ENCODE peak calls at places on chromosome 17, in nine cellular contexts. G, H, V, M, K, Q, F, Z and E are unnamed samples.
A peak's percentile ranks its signal among the peaks of the same experiment; 100 is the strongest.

GRCh38 chr17:45221997-45222272 is 250 bp downstream of the FMNL1 start:
- DNase-seq in G (no peak), H (no peak), V (peak; percentile 46), M (no peak), K (no peak), Q (no peak), F (no peak), Z (no peak), E (no peak)

GRCh38 chr17:35729405-35729833 is 2.0 kb upstream of the RASL10B start:
- DNase-seq in G (no peak), H (no peak), V (no peak), M (no peak), K (no peak), Q (no peak), F (no peak), Z (no peak), E (no peak)

GRCh38 chr17:43822566-43823190 is 10.3 kb downstream of the MPP3 start:
- DNase-seq in G (no peak), H (no peak), V (no peak), M (no peak), K (no peak), Q (no peak), F (no peak), Z (no peak), E (no peak)

GRCh38 chr17:41212524-41213169 is 13.8 kb upstream of the KRTAP9-2 start:
- DNase-seq in G (no peak), H (no peak), V (no peak), M (no peak), K (no peak), Q (no peak), F (no peak), Z (no peak), E (no peak)

GRCh38 chr17:57442401-57442823 is 186.1 kb downstream of the MSI2 start:
- DNase-seq in G (no peak), H (no peak), V (no peak), M (no peak), K (no peak), Q (no peak), F (no peak), Z (no peak), E (no peak)

GRCh38 chr17:50101346-50102163 is 6.4 kb downstream of the PDK2 start:
- DNase-seq in G (no peak), H (no peak), V (peak; percentile 75), M (peak; percentile 70), K (no peak), Q (no peak), F (peak; percentile 69), Z (no peak), E (no peak)

GRCh38 chr17:11705111-11705510 is 106.8 kb downstream of the DNAH9 start:
- DNase-seq in G (no peak), H (no peak), V (no peak), M (no peak), K (no peak), Q (no peak), F (no peak), Z (no peak), E (no peak)

GRCh38 chr17:69637399-69638165 is 223.1 kb downstream of the MAP2K6 start:
- DNase-seq in G (no peak), H (no peak), V (no peak), M (peak; percentile 6), K (no peak), Q (no peak), F (no peak), Z (no peak), E (peak; percentile 36)

GRCh38 chr17:77352996-77353395 is 212.2 kb downstream of the SEC14L1 start:
- DNase-seq in G (no peak), H (no peak), V (no peak), M (no peak), K (no peak), Q (no peak), F (peak; percentile 5), Z (no peak), E (no peak)

GRCh38 chr17:42459983-42460300 is 1.3 kb downstream of the ATP6V0A1 start:
- DNase-seq in G (no peak), H (no peak), V (no peak), M (no peak), K (no peak), Q (peak; percentile 14), F (no peak), Z (no peak), E (no peak)

GRCh38 chr17:35605753-35606152 is 18.6 kb downstream of the AP2B1 start:
- DNase-seq in G (no peak), H (no peak), V (no peak), M (no peak), K (no peak), Q (no peak), F (no peak), Z (no peak), E (peak; percentile 33)

GRCh38 chr17:18066866-18067265 is 20.9 kb upstream of the DRG2 start:
- DNase-seq in G (no peak), H (no peak), V (no peak), M (no peak), K (no peak), Q (no peak), F (no peak), Z (no peak), E (no peak)

GRCh38 chr17:50187741-50188520 is 13.5 kb downstream of the COL1A1 start:
- DNase-seq in G (no peak), H (no peak), V (peak; percentile 23), M (no peak), K (no peak), Q (no peak), F (no peak), Z (no peak), E (peak; percentile 61)

GRCh38 chr17:77957215-77957868 is 1.2 kb upstream of the TNRC6C start:
- DNase-seq in G (peak; percentile 7), H (no peak), V (no peak), M (no peak), K (peak; percentile 6), Q (no peak), F (no peak), Z (no peak), E (no peak)

GRCh38 chr17:76241205-76241539 is 879 bp upstream of the RNF157 start:
- DNase-seq in G (no peak), H (no peak), V (peak; percentile 59), M (no peak), K (no peak), Q (no peak), F (peak; percentile 31), Z (no peak), E (no peak)

GRCh38 chr17:65750678-65751077 is 189.2 kb upstream of the AXIN2 start:
- DNase-seq in G (peak; percentile 22), H (peak; percentile 71), V (peak; percentile 90), M (peak; percentile 56), K (no peak), Q (no peak), F (peak; percentile 68), Z (no peak), E (peak; percentile 85)

GRCh38 chr17:75517277-75517865 is 1.0 kb downstream of the TSEN54 start:
- DNase-seq in G (peak; percentile 58), H (peak; percentile 27), V (peak; percentile 25), M (no peak), K (no peak), Q (peak; percentile 80), F (no peak), Z (no peak), E (no peak)